ENCODE peak calls at places on chromosomes 11 and 22, in seven cellular contexts. F, D, I, Q, M, C and T are unnamed samples.

GRCh38 chr22:28075260-28075981 is 156.4 kb upstream of the PITPNB start:
- DNase-seq in F (no peak), C (peak), I (peak), D (no peak), M (peak), Q (no peak), T (no peak)

GRCh38 chr11:106395716-106396349 is 318.4 kb downstream of the AASDHPPT start:
- DNase-seq in C (no peak), M (peak), Q (no peak), D (no peak), F (no peak), I (no peak), T (no peak)

GRCh38 chr22:20254975-20255946 is 12.9 kb downstream of the RTN4R start:
- DNase-seq in F (no peak), C (no peak), Q (no peak), D (no peak), M (no peak), I (no peak), T (no peak)

GRCh38 chr11:47359586-47359985 is 7.1 kb upstream of the MYBPC3 start:
- DNase-seq in D (peak), Q (no peak), F (no peak), M (no peak), C (no peak), I (no peak), T (no peak)

GRCh38 chr11:133388975-133389568 is 143.2 kb downstream of the OPCML start:
- DNase-seq in C (no peak), Q (no peak), D (no peak), M (no peak), F (peak), I (no peak), T (no peak)

GRCh38 chr11:65870706-65871681 is 1.6 kb downstream of the EFEMP2 start:
- DNase-seq in C (peak), M (no peak), D (no peak), F (no peak), I (no peak), Q (no peak), T (no peak)

GRCh38 chr11:76783901-76784813 is 1.0 kb downstream of the TSKU start:
- DNase-seq in F (no peak), I (peak), M (peak), Q (no peak), D (no peak), C (peak), T (no peak)

GRCh38 chr11:113947989-113948388 is 26.9 kb upstream of the HTR3A start:
- DNase-seq in I (no peak), M (no peak), F (no peak), C (no peak), D (no peak), Q (no peak), T (no peak)

GRCh38 chr22:30947163-30947820 is 21.3 kb downstream of the MORC2 start:
- DNase-seq in I (no peak), F (no peak), M (no peak), Q (no peak), D (no peak), C (no peak), T (no peak)

GRCh38 chr11:105000797-105001196 is 22.2 kb downstream of the CASP5 start:
- DNase-seq in I (no peak), Q (no peak), M (peak), D (no peak), F (peak), C (no peak), T (no peak)

GRCh38 chr11:83278351-83278750 is 7.8 kb downstream of the CCDC90B start:
- DNase-seq in C (no peak), D (no peak), I (peak), F (no peak), M (peak), Q (no peak), T (no peak)

GRCh38 chr11:132062541-132062940 is 692.1 kb downstream of the NTM start:
- DNase-seq in M (no peak), Q (no peak), F (no peak), C (no peak), I (peak), D (no peak), T (no peak)

GRCh38 chr11:122756417-122756816 is 81.9 kb upstream of the CRTAM start:
- DNase-seq in F (peak), C (no peak), D (no peak), M (no peak), I (no peak), Q (no peak), T (peak)
- TF ChIP-seq CTCF in F (peak), C (no peak), D (no peak), M (no peak), I (peak), Q (no peak), T (no peak)

GRCh38 chr11:78957481-78958245 is 383.0 kb upstream of the NARS2 start:
- DNase-seq in Q (no peak), D (no peak), I (peak), F (no peak), M (peak), C (no peak), T (no peak)

GRCh38 chr11:78958444-78958843 is 383.8 kb upstream of the NARS2 start:
- DNase-seq in C (no peak), Q (no peak), D (no peak), M (no peak), I (no peak), F (no peak), T (no peak)

GRCh38 chr11:78961938-78962701 is 387.5 kb upstream of the NARS2 start:
- DNase-seq in I (peak), F (peak), C (no peak), M (peak), D (no peak), Q (no peak), T (no peak)

DNA sequence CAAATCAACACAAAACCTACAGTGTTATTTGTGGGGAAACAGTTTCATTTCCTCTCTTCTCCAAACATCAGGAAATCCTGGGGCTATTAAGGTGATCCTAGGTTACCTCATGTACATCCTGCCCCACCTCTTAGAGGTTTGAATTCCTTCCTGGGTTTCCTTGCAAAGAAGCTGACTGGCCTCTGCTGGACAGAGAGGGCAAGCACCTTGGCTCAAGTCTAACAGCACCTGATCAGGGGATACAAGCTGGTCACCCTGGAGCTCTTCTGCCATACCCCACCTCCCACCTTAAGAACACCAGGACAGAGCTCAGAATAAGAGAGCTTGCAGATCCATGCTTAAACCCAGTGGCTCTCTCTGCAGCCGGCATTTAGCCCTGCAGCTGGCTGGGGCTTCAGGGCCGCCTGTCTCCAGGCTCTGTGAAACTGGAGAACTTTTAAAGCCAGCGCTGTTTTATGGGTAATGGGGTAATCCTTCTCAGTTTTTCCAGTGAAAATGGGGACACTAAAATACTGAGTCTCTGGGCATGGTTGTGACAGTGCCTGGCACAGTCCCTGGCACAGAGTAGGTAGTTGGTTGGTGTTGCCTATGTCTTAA is 386.6 kb upstream of the NARS2 start:
- DNase-seq in C (no peak), M (peak), I (peak), Q (no peak), F (peak), D (peak), T (no peak)
- TF ChIP-seq CTCF in C (no peak), M (peak), I (peak), Q (no peak), F (peak), D (peak), T (no peak)

GRCh38 chr22:26797910-26798309 is 140.5 kb downstream of the MIAT start:
- DNase-seq in M (no peak), D (no peak), C (no peak), F (no peak), I (no peak), Q (no peak), T (no peak)
- TF ChIP-seq CTCF in M (peak), D (no peak), C (no peak), F (no peak), I (no peak), Q (no peak), T (no peak)

GRCh38 chr11:117823294-117823940 is 1.1 kb downstream of the FXYD2 start:
- DNase-seq in C (no peak), Q (peak), I (peak), F (peak), M (no peak), D (no peak), T (peak)
- TF ChIP-seq CTCF in C (no peak), Q (no peak), I (peak), F (peak), M (no peak), D (no peak), T (no peak)

DNA sequence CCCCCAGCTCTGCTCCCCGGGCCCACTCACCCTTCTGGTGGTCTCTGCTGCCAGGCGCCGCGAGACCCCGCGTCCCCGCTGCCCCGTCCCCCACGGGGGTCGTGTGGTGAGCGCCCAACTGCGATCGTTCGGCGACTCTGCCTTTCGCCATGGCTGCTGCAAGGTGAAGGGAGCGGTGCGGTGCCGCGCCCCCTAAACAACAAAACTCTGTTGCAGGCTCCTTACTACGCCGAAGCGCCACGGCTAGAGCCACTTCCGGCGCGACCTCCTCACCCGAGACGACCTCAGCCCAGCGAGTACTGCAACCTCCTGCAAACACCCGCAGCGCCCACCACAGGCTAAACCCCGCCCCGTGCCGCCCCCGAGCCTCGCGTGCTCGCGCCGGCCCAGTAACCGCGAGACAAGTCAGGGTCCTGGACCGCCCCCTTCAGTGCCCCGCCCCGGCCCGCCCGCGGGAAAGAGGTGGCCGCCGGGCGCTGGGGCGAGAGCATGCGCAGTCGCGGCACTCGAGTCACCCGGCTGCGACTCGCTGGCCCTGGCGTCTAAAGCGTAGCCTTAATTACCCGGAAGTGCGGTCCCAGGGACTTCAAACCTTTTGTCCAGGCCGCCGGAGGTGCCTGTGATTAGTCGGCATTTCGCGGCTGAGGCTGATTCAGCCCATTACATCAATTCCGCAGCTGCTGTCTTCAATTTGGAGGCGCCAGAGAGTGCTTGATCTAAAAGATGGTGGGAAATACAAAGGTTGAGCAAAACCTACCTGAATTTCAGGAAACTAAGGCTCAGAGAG is at the start of gene TMEM41B:
- DNase-seq in D (peak), Q (peak), M (peak), F (peak), C (peak), I (peak), T (peak)
- TF ChIP-seq CTCF in D (peak), Q (no peak), M (no peak), F (no peak), C (no peak), I (no peak), T (no peak)

GRCh38 chr22:37273126-37273845 is 9.0 kb upstream of the CYTH4 start:
- DNase-seq in I (peak), Q (no peak), F (no peak), D (peak), M (peak), C (no peak), T (no peak)

GRCh38 chr22:37275134-37275533 is 7.2 kb upstream of the CYTH4 start:
- DNase-seq in D (peak), Q (no peak), C (no peak), F (no peak), I (no peak), M (no peak), T (no peak)

GRCh38 chr22:37275622-37276021 is 6.7 kb upstream of the CYTH4 start:
- DNase-seq in M (no peak), C (no peak), F (no peak), I (no peak), D (no peak), Q (no peak), T (no peak)

GRCh38 chr22:37273846-37274225 is 8.5 kb upstream of the CYTH4 start:
- DNase-seq in M (no peak), D (peak), I (no peak), F (no peak), Q (no peak), C (no peak), T (no peak)

DNA sequence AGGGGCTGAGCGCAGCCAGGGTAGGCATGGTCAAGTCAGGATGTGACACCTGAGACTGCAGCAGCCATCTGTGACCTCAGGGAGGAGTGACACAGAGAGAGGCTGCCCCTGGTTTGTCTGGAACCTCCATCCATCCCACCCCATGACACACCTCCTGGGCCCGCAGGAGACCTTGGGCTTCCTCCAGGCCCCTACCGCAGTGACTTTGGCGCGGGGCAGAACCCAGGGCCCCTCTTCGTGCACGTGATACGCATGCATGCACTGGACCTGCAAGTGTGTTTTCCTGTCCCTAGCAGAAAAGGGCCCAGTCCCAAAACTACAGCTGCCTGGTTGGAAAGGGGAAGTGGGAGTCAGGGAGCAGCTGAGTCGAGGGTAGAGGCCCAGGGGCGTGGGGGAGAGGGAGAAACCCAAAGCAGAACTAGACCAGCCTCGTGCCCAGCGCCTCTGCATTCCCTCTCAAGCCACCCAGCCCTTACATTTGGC is 7.9 kb upstream of the CYTH4 start:
- DNase-seq in C (no peak), M (no peak), I (no peak), D (peak), F (no peak), Q (no peak), T (no peak)
- TF ChIP-seq CTCF in C (no peak), M (no peak), I (no peak), D (no peak), F (no peak), Q (no peak), T (no peak)

GRCh38 chr11:69594481-69594880 is 46.5 kb upstream of the CCND1 start:
- DNase-seq in Q (peak), C (no peak), M (no peak), F (no peak), D (no peak), I (no peak), T (no peak)

GRCh38 chr11:69601346-69601975 is 39.5 kb upstream of the CCND1 start:
- DNase-seq in F (no peak), Q (no peak), D (no peak), C (no peak), I (no peak), M (no peak), T (no peak)

GRCh38 chr11:69599502-69599901 is 41.5 kb upstream of the CCND1 start:
- DNase-seq in I (no peak), F (no peak), M (peak), Q (no peak), C (no peak), D (no peak), T (no peak)

GRCh38 chr11:69595805-69596665 is 44.9 kb upstream of the CCND1 start:
- DNase-seq in F (no peak), Q (peak), C (no peak), I (no peak), D (no peak), M (no peak), T (no peak)

DNA sequence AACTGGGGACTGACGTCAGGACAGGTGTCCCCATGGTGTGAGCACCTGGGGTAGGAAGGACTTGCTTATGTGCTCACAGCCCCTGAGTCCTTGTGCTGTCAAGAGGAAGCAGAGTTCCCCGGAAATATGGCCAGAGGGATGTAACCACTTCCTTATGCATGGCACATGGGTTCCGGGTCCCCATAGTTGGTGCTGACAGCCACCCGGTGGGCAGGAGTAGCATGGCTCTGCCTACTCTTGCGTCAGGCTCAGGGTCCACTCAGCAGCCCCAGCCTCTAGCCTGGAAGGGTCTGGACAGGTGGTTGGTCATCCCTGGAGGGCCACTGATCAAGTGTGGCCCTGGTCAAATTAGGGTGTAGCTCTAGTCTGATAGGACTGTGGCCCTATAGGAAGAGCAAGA is 42.8 kb upstream of the CCND1 start:
- DNase-seq in F (no peak), C (no peak), I (no peak), Q (peak), D (no peak), M (peak), T (no peak)
- TF ChIP-seq CTCF in F (no peak), C (no peak), I (peak), Q (no peak), D (peak), M (no peak), T (no peak)

GRCh38 chr11:774873-775592 is 2.3 kb downstream of the GATD1 start:
- DNase-seq in Q (no peak), D (no peak), M (peak), I (peak), C (peak), F (no peak), T (no peak)
- TF ChIP-seq CTCF in Q (no peak), D (no peak), M (no peak), I (no peak), C (no peak), F (no peak), T (no peak)

GRCh38 chr11:3170756-3171670 is 5.9 kb upstream of the OSBPL5 start:
- DNase-seq in I (no peak), D (no peak), F (no peak), M (no peak), C (no peak), Q (no peak), T (no peak)

GRCh38 chr11:3171931-3172560 is 6.9 kb upstream of the OSBPL5 start:
- DNase-seq in Q (no peak), M (no peak), D (no peak), I (no peak), C (no peak), F (no peak), T (no peak)

GRCh38 chr11:3167143-3168119 is 2.3 kb upstream of the OSBPL5 start:
- DNase-seq in I (no peak), D (no peak), Q (no peak), M (no peak), C (no peak), F (no peak), T (no peak)

GRCh38 chr11:3169235-3169951 is 4.3 kb upstream of the OSBPL5 start:
- DNase-seq in Q (no peak), M (peak), F (no peak), C (peak), D (peak), I (peak), T (no peak)

GRCh38 chr11:3169952-3170755 is 5.0 kb upstream of the OSBPL5 start:
- DNase-seq in C (no peak), D (no peak), M (peak), I (no peak), F (no peak), Q (no peak), T (no peak)
- TF ChIP-seq CTCF in C (no peak), D (no peak), M (no peak), I (no peak), F (no peak), Q (no peak), T (no peak)

DNA sequence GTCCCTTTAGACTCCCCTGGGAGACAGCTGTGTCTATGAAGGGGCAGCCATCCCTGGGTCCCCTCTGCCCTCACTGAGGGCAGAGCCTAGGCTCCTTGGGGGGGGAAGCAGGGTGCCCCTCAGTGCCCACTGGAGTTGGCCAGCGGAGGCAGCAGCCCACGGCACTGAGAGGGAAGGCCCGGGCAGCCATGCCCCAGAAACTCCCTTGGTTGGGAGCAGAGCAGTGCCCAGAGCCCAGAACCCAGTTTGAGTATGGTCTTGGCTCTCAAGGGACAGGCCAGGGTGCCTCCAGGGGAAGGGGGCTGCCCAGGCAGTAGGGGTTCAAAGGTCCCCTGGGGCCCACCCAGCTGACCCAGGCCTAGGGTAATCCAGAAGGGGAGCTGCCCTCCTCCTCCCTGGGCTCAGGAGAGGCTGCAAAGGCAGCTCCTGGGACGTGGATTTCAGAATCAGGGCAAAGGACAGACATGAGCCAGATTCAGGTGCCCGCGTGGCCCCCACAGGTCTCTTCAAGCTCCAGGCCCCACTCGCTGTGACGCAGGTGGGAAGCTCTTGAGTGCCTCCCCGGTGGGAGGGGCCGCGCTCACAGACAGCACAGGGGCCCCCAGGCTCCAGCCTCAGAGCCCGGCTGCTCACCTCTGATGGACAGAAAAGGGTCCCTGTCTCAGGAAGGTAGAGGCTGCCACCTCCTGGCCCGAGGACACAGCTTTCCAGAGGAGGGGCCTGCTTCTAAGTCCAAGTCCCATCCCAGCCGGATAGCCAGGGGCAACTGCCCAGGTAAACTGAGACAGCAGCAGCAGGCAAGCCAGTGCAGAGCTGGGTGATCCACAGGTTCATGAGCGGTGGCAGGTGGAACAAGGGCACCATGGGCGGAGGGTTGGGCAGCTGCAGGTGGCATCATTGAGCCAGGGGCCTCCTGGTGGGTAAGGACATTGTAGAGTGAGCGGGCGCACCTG is 2.6 kb downstream of the C11orf21 start:
- DNase-seq in M (no peak), C (no peak), D (no peak), F (peak), Q (peak), I (no peak), T (peak)
- TF ChIP-seq CTCF in M (no peak), C (no peak), D (peak), F (peak), Q (no peak), I (no peak), T (no peak)